ENCODE peak calls at places on chromosomes 5 and 9, in nine cellular contexts. A, S, I, P, W, L, G, J and H are unnamed samples.

GRCh38 chr5:81969912-81970311 is 1.9 kb upstream of the ATG10 start:
- DNase-seq in A (no peak), S (no peak), I (no peak), P (no peak), W (no peak), L (no peak), G (no peak), J (no peak), H (no peak)

GRCh38 chr5:147169399-147169798 is 65.4 kb upstream of the STK32A start:
- DNase-seq in A (no peak), S (no peak), I (no peak), P (no peak), W (no peak), L (no peak), G (no peak), J (no peak), H (peak; percentile 24)

GRCh38 chr5:147303976-147304375 is 69.2 kb downstream of the STK32A start:
- DNase-seq in A (peak; percentile 83), S (no peak), I (no peak), P (no peak), W (peak; percentile 7), L (no peak), G (no peak), J (no peak), H (peak; percentile 85)

GRCh38 chr9:69976165-69976564 is 67.5 kb upstream of the MAMDC2 start:
- DNase-seq in A (no peak), S (no peak), I (no peak), P (no peak), W (peak; percentile 36), L (no peak), G (no peak), J (no peak), H (peak; percentile 81)

GRCh38 chr9:95920024-95920423 is 44.5 kb downstream of the ERCC6L2 start:
- DNase-seq in A (no peak), S (no peak), I (no peak), P (no peak), W (no peak), L (no peak), G (no peak), J (no peak), H (no peak)

GRCh38 chr5:85108471-85108870 is 723.8 kb upstream of the EDIL3 start:
- DNase-seq in A (no peak), S (no peak), I (no peak), P (no peak), W (no peak), L (no peak), G (no peak), J (no peak), H (no peak)

GRCh38 chr5:79508354-79508753 is 5.6 kb downstream of the HOMER1 start:
- DNase-seq in A (peak; percentile 69), S (no peak), I (no peak), P (no peak), W (no peak), L (no peak), G (no peak), J (no peak), H (no peak)

GRCh38 chr5:133738271-133738670 is 125.9 kb upstream of the FSTL4 start:
- DNase-seq in A (no peak), S (no peak), I (no peak), P (no peak), W (no peak), L (no peak), G (no peak), J (no peak), H (no peak)

GRCh38 chr9:114112778-114113585 is 13.9 kb upstream of the KIF12 start:
- DNase-seq in A (no peak), S (no peak), I (no peak), P (no peak), W (no peak), L (no peak), G (no peak), J (no peak), H (peak; percentile 63)

GRCh38 chr5:61299254-61299653 is 32.8 kb upstream of the ZSWIM6 start:
- DNase-seq in A (no peak), S (no peak), I (no peak), P (no peak), W (no peak), L (no peak), G (no peak), J (no peak), H (peak; percentile 20)

GRCh38 chr5:73215891-73216610 is 43.1 kb downstream of the TMEM174 start:
- DNase-seq in A (peak; percentile 53), S (peak; percentile 68), I (peak; percentile 86), P (peak; percentile 59), W (peak; percentile 72), L (peak; percentile 48), G (peak; percentile 56), J (no peak), H (peak; percentile 80)

GRCh38 chr9:99112750-99113417 is 8.0 kb downstream of the TGFBR1 start:
- DNase-seq in A (no peak), S (peak; percentile 8), I (no peak), P (peak; percentile 79), W (no peak), L (no peak), G (peak; percentile 50), J (no peak), H (no peak)

GRCh38 chr5:61951295-61951694 is 354.7 kb upstream of the KIF2A start:
- DNase-seq in A (no peak), S (no peak), I (no peak), P (no peak), W (no peak), L (no peak), G (no peak), J (no peak), H (no peak)

GRCh38 chr5:106312360-106312759 is 1358.4 kb downstream of the EFNA5 start:
- DNase-seq in A (no peak), S (no peak), I (no peak), P (no peak), W (no peak), L (no peak), G (no peak), J (no peak), H (peak; percentile 13)

GRCh38 chr9:118091676-118092490 is 387.7 kb downstream of the TLR4 start:
- DNase-seq in A (no peak), S (no peak), I (no peak), P (no peak), W (no peak), L (no peak), G (no peak), J (no peak), H (no peak)

GRCh38 chr5:96657068-96657467 is 5.1 kb upstream of the CAST start:
- DNase-seq in A (no peak), S (peak; percentile 80), I (peak; percentile 66), P (peak; percentile 58), W (peak; percentile 84), L (no peak), G (peak; percentile 51), J (no peak), H (peak; percentile 95)

GRCh38 chr5:14413331-14413750 is 168.3 kb upstream of the OTULINL start:
- DNase-seq in A (no peak), S (no peak), I (no peak), P (peak; percentile 58), W (no peak), L (no peak), G (peak; percentile 60), J (no peak), H (peak; percentile 75)

GRCh38 chr5:76641514-76642120 is 18.4 kb upstream of the F2RL2 start:
- DNase-seq in A (peak; percentile 20), S (peak; percentile 79), I (peak; percentile 49), P (peak; percentile 77), W (peak; percentile 71), L (no peak), G (peak; percentile 69), J (peak; percentile 8), H (peak; percentile 89)

GRCh38 chr5:129363991-129364390 is 96.1 kb upstream of the ADAMTS19 start:
- DNase-seq in A (no peak), S (no peak), I (no peak), P (no peak), W (no peak), L (no peak), G (no peak), J (no peak), H (no peak)

GRCh38 chr9:38226491-38226951 is 157.5 kb upstream of the SHB start:
- DNase-seq in A (peak; percentile 62), S (peak; percentile 10), I (no peak), P (no peak), W (no peak), L (no peak), G (no peak), J (no peak), H (no peak)

GRCh38 chr9:124632077-124632621 is 125.0 kb upstream of the NR5A1 start:
- DNase-seq in A (no peak), S (no peak), I (no peak), P (no peak), W (no peak), L (no peak), G (no peak), J (no peak), H (peak; percentile 47)

GRCh38 chr9:123954921-123955320 is 25.0 kb upstream of the DENND1A start:
- DNase-seq in A (no peak), S (no peak), I (no peak), P (no peak), W (no peak), L (no peak), G (no peak), J (no peak), H (peak; percentile 66)

GRCh38 chr5:141094481-141095262 is at the start of gene PCDHB2:
- DNase-seq in A (peak; percentile 65), S (no peak), I (no peak), P (no peak), W (no peak), L (peak; percentile 18), G (no peak), J (no peak), H (peak; percentile 14)